ENCODE peak calls at places on chromosomes 3 and 15, in ten cellular contexts. X is glutamatergic neuron, G is thoracic aorta, S is Caco-2, Q is AG10803, R is MM.1S, O is tibial artery, T is brain microvascular endothelial cell, W is GM10248, K is endothelial cell. L is an unnamed sample.

GRCh38 chr15:31871159-31871886 is 159.0 kb upstream of the CHRNA7 start:
- DNase-seq in X (no peak), G (no peak), S (no peak), Q (no peak), R (peak; percentile 7), O (no peak), T (no peak), W (no peak), K (no peak), L (peak; percentile 19)

GRCh38 chr15:51830279-51830806 is 890 bp downstream of the TMOD3 start:
- DNase-seq in X (no peak), G (no peak), S (no peak), Q (peak; percentile 42), R (peak; percentile 27), O (no peak), T (peak; percentile 9), W (peak; percentile 24), K (no peak), L (peak; percentile 32)

GRCh38 chr3:173402656-173403055 is 5.1 kb downstream of the NLGN1 start:
- DNase-seq in X (no peak), G (no peak), S (no peak), Q (no peak), R (no peak), O (no peak), T (no peak), W (no peak), K (no peak), L (no peak)

GRCh38 chr3:46674031-46674592 is 19.4 kb downstream of the ALS2CL start:
- DNase-seq in X (no peak), G (no peak), S (no peak), Q (no peak), R (no peak), O (no peak), T (no peak), W (no peak), K (no peak), L (no peak)

GRCh38 chr3:101902041-101902440 is 52.7 kb downstream of the NFKBIZ start:
- DNase-seq in X (no peak), G (no peak), S (no peak), Q (peak; percentile 88), R (no peak), O (no peak), T (peak; percentile 96), W (no peak), K (no peak), L (no peak)

GRCh38 chr3:195133462-195133861 is 137.5 kb downstream of the XXYLT1 start:
- DNase-seq in X (no peak), G (no peak), S (no peak), Q (peak; percentile 94), R (no peak), O (no peak), T (no peak), W (peak; percentile 45), K (no peak), L (no peak)

GRCh38 chr15:72368895-72369294 is 6.9 kb downstream of the HEXA start:
- DNase-seq in X (no peak), G (no peak), S (no peak), Q (no peak), R (no peak), O (peak; percentile 66), T (no peak), W (no peak), K (peak; percentile 13), L (no peak)

GRCh38 chr15:71129660-71130059 is 14.4 kb downstream of the THSD4 start:
- DNase-seq in X (no peak), G (no peak), S (no peak), Q (no peak), R (no peak), O (no peak), T (no peak), W (no peak), K (no peak), L (no peak)

GRCh38 chr3:52086939-52087675 is 30.7 kb upstream of the DUSP7 start:
- DNase-seq in X (no peak), G (no peak), S (no peak), Q (peak; percentile 37), R (no peak), O (no peak), T (no peak), W (peak; percentile 48), K (no peak), L (no peak)

GRCh38 chr3:56862352-56863062 is 60.8 kb upstream of the ARHGEF3 start:
- DNase-seq in X (no peak), G (no peak), S (no peak), Q (peak; percentile 33), R (no peak), O (no peak), T (peak; percentile 55), W (peak; percentile 47), K (no peak), L (peak; percentile 31)

GRCh38 chr3:55481918-55482495 is 5.1 kb downstream of the WNT5A start:
- DNase-seq in X (peak; percentile 68), G (no peak), S (no peak), Q (peak; percentile 78), R (no peak), O (no peak), T (peak; percentile 20), W (peak; percentile 20), K (peak; percentile 44), L (no peak)

GRCh38 chr15:38411902-38412301 is 42.0 kb upstream of the FAM98B start:
- DNase-seq in X (no peak), G (no peak), S (no peak), Q (no peak), R (no peak), O (no peak), T (no peak), W (no peak), K (no peak), L (no peak)

GRCh38 chr3:42670051-42670576 is 15.2 kb upstream of the KLHL40 start:
- DNase-seq in X (no peak), G (no peak), S (no peak), Q (no peak), R (no peak), O (no peak), T (no peak), W (no peak), K (no peak), L (no peak)

GRCh38 chr3:115512565-115513410 is 110.5 kb upstream of the GAP43 start:
- DNase-seq in X (peak; percentile 71), G (no peak), S (no peak), Q (peak; percentile 16), R (no peak), O (no peak), T (peak; percentile 58), W (no peak), K (peak; percentile 56), L (no peak)

GRCh38 chr15:92629975-92630626 is 25.5 kb downstream of the FAM174B start:
- DNase-seq in X (no peak), G (no peak), S (no peak), Q (no peak), R (no peak), O (no peak), T (no peak), W (no peak), K (no peak), L (no peak)

GRCh38 chr15:89462198-89462912 is 34.0 kb downstream of the RHCG start:
- DNase-seq in X (no peak), G (no peak), S (peak; percentile 31), Q (peak; percentile 29), R (peak; percentile 62), O (no peak), T (no peak), W (no peak), K (no peak), L (no peak)

DNA sequence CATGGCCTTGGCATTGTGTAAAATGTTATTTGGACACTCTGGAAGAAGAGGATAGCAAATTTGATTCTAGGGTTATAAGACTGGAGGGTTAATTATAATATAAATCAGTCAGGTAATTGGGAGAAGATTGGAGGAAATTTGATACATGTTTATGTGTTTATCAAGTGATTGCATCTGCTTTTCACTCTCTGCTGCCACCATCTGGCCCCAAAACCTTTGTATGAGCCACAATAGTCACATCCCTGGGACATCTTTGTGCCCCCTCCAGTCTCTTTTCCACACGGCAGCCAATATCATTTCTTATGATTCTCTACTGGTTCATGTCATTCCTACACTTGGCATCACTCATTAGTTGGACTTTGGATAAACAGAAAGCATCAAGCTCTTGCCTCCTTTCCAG is 602.2 kb upstream of the SUCLG2 start:
- DNase-seq in X (peak; percentile 46), G (no peak), S (peak; percentile 6), Q (no peak), R (no peak), O (no peak), T (no peak), W (no peak), K (peak; percentile 9), L (no peak)
- TF ChIP-seq CTCF in X (peak; percentile 21), G (no peak), S (peak; percentile 41), Q (no peak), R (peak; percentile 41), O (no peak), T (no peak), W (peak; percentile 33), K (no peak), L (peak; percentile 49)

DNA sequence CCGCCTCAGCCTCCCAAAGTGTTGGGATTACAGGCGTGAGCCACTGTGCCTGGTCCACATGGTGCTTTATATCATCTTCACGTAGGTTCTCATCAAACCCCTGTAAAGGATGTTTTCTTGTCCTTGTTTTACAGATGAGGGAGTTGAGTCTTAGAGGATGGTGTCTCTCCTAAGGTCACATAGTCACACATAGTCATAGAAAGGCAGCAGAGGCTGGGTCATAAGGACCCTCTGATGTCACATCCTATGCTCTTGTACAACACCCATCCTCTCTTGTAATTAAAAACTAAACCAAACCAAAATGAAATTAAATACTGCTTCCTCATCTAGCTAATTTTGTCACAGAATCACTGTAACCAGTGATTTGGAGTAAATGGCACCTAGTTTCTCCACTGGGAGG is 21.9 kb upstream of the ATP1B3 start:
- DNase-seq in X (no peak), G (no peak), S (no peak), Q (no peak), R (no peak), O (no peak), T (no peak), W (no peak), K (no peak), L (no peak)
- TF ChIP-seq CTCF in X (no peak), G (no peak), S (no peak), Q (no peak), R (no peak), O (no peak), T (no peak), W (no peak), K (no peak), L (no peak)

GRCh38 chr3:183490211-183490601 is 61.8 kb upstream of the MCF2L2 start:
- DNase-seq in X (no peak), G (no peak), S (no peak), Q (no peak), R (no peak), O (no peak), T (no peak), W (no peak), K (no peak), L (no peak)
- TF ChIP-seq CTCF in X (no peak), G (no peak), S (no peak), Q (no peak), R (no peak), O (no peak), T (no peak), W (no peak), K (no peak), L (no peak)

DNA sequence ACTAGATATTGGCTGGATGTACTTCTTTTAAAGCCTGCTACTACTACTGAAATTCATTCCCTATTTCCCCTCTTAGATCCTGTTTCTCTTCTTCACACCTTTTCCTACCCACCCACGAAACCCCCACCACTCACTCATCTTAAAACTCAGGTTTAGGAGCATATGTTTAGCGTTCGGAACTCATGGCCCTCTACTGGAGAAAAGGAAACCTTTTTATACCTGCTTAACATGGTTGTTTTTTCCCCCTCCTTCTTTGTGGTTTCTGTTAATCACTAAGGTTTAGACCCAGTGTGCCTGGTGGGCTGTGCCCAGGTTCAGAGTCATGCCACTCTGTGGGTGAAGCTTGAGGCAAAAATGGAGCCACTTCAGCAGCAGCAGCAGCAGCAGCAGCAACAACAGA is 2.6 kb downstream of the ARID3B start:
- DNase-seq in X (no peak), G (no peak), S (no peak), Q (no peak), R (peak; percentile 85), O (no peak), T (no peak), W (no peak), K (no peak), L (no peak)
- TF ChIP-seq CTCF in X (no peak), G (no peak), S (no peak), Q (no peak), R (peak; percentile 56), O (no peak), T (peak; percentile 42), W (peak; percentile 41), K (no peak), L (peak; percentile 29)